ENCODE peak calls at places on chromosome X, in ten cellular contexts. One of them, this sample, is unnamed.

GRCh38 chrX:76919761-76920160 is 492.3 kb downstream of the MAGEE1 start:
- DNase-seq in CD4-positive, alpha-beta T cell: no peak
- DNase-seq in cardiac fibroblast: no peak
- DNase-seq in choroid plexus epithelial cell: no peak
- DNase-seq in endothelial cell: no peak
- DNase-seq in right atrium auricular region: no peak
- DNase-seq in ovary: no peak
- DNase-seq in Calu3: no peak
- DNase-seq in RWPE1: no peak
- DNase-seq in AG09309: no peak
- DNase-seq in this sample: no peak

GRCh38 chrX:154036513-154036912 is 16.8 kb upstream of the IRAK1 start:
- DNase-seq in CD4-positive, alpha-beta T cell: no peak
- DNase-seq in cardiac fibroblast: no peak
- DNase-seq in choroid plexus epithelial cell: no peak
- DNase-seq in endothelial cell: no peak
- DNase-seq in right atrium auricular region: no peak
- DNase-seq in ovary: no peak
- DNase-seq in Calu3: no peak
- DNase-seq in RWPE1: no peak
- DNase-seq in AG09309: no peak
- DNase-seq in this sample: no peak

GRCh38 chrX:151825927-151826471 is 86.7 kb upstream of the MAGEA4 start:
- DNase-seq in CD4-positive, alpha-beta T cell: no peak
- DNase-seq in cardiac fibroblast: peak; percentile 92
- DNase-seq in choroid plexus epithelial cell: peak; percentile 91
- DNase-seq in endothelial cell: no peak
- DNase-seq in right atrium auricular region: peak; percentile 58
- DNase-seq in ovary: no peak
- DNase-seq in Calu3: no peak
- DNase-seq in RWPE1: peak; percentile 51
- DNase-seq in AG09309: peak; percentile 91
- DNase-seq in this sample: peak; percentile 10

GRCh38 chrX:79266702-79267101 is 100.4 kb downstream of the ITM2A start:
- DNase-seq in CD4-positive, alpha-beta T cell: no peak
- DNase-seq in cardiac fibroblast: no peak
- DNase-seq in choroid plexus epithelial cell: no peak
- DNase-seq in endothelial cell: no peak
- DNase-seq in right atrium auricular region: no peak
- DNase-seq in ovary: no peak
- DNase-seq in Calu3: no peak
- DNase-seq in RWPE1: no peak
- DNase-seq in AG09309: no peak
- DNase-seq in this sample: no peak

GRCh38 chrX:69503228-69503834 is 795 bp upstream of the NALF2 start:
- DNase-seq in CD4-positive, alpha-beta T cell: no peak
- DNase-seq in cardiac fibroblast: peak; percentile 18
- DNase-seq in choroid plexus epithelial cell: no peak
- DNase-seq in endothelial cell: no peak
- DNase-seq in right atrium auricular region: no peak
- DNase-seq in ovary: no peak
- DNase-seq in Calu3: no peak
- DNase-seq in RWPE1: no peak
- DNase-seq in AG09309: no peak
- DNase-seq in this sample: no peak

GRCh38 chrX:57641338-57641737 is 38.7 kb downstream of the NLRP2B start:
- DNase-seq in CD4-positive, alpha-beta T cell: no peak
- DNase-seq in cardiac fibroblast: no peak
- DNase-seq in choroid plexus epithelial cell: no peak
- DNase-seq in endothelial cell: no peak
- DNase-seq in right atrium auricular region: no peak
- DNase-seq in ovary: no peak
- DNase-seq in Calu3: no peak
- DNase-seq in RWPE1: no peak
- DNase-seq in AG09309: no peak
- DNase-seq in this sample: no peak

GRCh38 chrX:74420194-74421035 is 878 bp upstream of the SLC16A2 start:
- DNase-seq in CD4-positive, alpha-beta T cell: peak; percentile 5
- DNase-seq in cardiac fibroblast: peak; percentile 58
- DNase-seq in choroid plexus epithelial cell: peak; percentile 38
- DNase-seq in endothelial cell: peak; percentile 39
- DNase-seq in right atrium auricular region: peak; percentile 72
- DNase-seq in ovary: peak; percentile 81
- DNase-seq in Calu3: peak; percentile 43
- DNase-seq in RWPE1: peak; percentile 42
- DNase-seq in AG09309: peak; percentile 27
- DNase-seq in this sample: no peak

GRCh38 chrX:153944140-153944799 is at the start of gene RENBP:
- DNase-seq in CD4-positive, alpha-beta T cell: peak; percentile 43
- DNase-seq in cardiac fibroblast: no peak
- DNase-seq in choroid plexus epithelial cell: no peak
- DNase-seq in endothelial cell: no peak
- DNase-seq in right atrium auricular region: no peak
- DNase-seq in ovary: no peak
- DNase-seq in Calu3: no peak
- DNase-seq in RWPE1: no peak
- DNase-seq in AG09309: no peak
- DNase-seq in this sample: no peak

GRCh38 chrX:19177710-19178109 is 55.4 kb upstream of the ADGRG2 start:
- DNase-seq in CD4-positive, alpha-beta T cell: no peak
- DNase-seq in cardiac fibroblast: no peak
- DNase-seq in choroid plexus epithelial cell: no peak
- DNase-seq in endothelial cell: no peak
- DNase-seq in right atrium auricular region: no peak
- DNase-seq in ovary: no peak
- DNase-seq in Calu3: no peak
- DNase-seq in RWPE1: no peak
- DNase-seq in AG09309: no peak
- DNase-seq in this sample: peak; percentile 67

GRCh38 chrX:148599404-148599803 is 99.0 kb downstream of the AFF2 start:
- DNase-seq in CD4-positive, alpha-beta T cell: no peak
- DNase-seq in cardiac fibroblast: no peak
- DNase-seq in choroid plexus epithelial cell: no peak
- DNase-seq in endothelial cell: no peak
- DNase-seq in right atrium auricular region: no peak
- DNase-seq in ovary: no peak
- DNase-seq in Calu3: no peak
- DNase-seq in RWPE1: no peak
- DNase-seq in AG09309: no peak
- DNase-seq in this sample: no peak

GRCh38 chrX:149950681-149951080 is 12.4 kb upstream of the EOLA2 start:
- DNase-seq in CD4-positive, alpha-beta T cell: no peak
- DNase-seq in cardiac fibroblast: peak; percentile 73
- DNase-seq in choroid plexus epithelial cell: peak; percentile 75
- DNase-seq in endothelial cell: no peak
- DNase-seq in right atrium auricular region: no peak
- DNase-seq in ovary: no peak
- DNase-seq in Calu3: peak; percentile 35
- DNase-seq in RWPE1: peak; percentile 9
- DNase-seq in AG09309: peak; percentile 10
- DNase-seq in this sample: no peak
- TF ChIP-seq CTCF in CD4-positive, alpha-beta T cell: no peak
- TF ChIP-seq CTCF in cardiac fibroblast: peak; percentile 38
- TF ChIP-seq CTCF in choroid plexus epithelial cell: peak; percentile 50
- TF ChIP-seq CTCF in endothelial cell: peak; percentile 25
- TF ChIP-seq CTCF in right atrium auricular region: peak; percentile 58
- TF ChIP-seq CTCF in ovary: no peak
- TF ChIP-seq CTCF in Calu3: peak; percentile 18
- TF ChIP-seq CTCF in RWPE1: peak; percentile 48
- TF ChIP-seq CTCF in AG09309: peak; percentile 56
- TF ChIP-seq CTCF in this sample: peak; percentile 24

DNA sequence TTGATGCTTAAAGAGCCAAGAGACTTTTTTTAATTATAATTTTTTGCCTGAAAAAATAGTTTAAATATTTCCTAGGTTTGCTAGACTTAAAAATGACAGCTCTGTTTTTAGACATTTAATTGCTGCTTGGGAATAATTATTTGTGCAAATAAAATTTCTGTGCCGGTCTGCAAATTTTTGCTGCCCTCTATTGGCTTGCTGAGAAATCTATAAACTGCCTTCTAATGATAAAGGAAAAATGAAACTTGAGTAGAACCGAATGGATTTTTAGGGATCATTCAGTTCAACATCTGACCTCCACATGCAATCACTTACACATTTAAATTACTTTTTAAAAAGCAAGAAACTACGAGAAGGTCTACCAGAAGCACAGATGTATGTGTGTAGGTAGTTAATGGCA is 434.0 kb downstream of the FAM133A start:
- DNase-seq in CD4-positive, alpha-beta T cell: no peak
- DNase-seq in cardiac fibroblast: no peak
- DNase-seq in choroid plexus epithelial cell: no peak
- DNase-seq in endothelial cell: no peak
- DNase-seq in right atrium auricular region: no peak
- DNase-seq in ovary: no peak
- DNase-seq in Calu3: no peak
- DNase-seq in RWPE1: peak; percentile 0
- DNase-seq in AG09309: no peak
- DNase-seq in this sample: no peak
- TF ChIP-seq CTCF in CD4-positive, alpha-beta T cell: no peak
- TF ChIP-seq CTCF in cardiac fibroblast: no peak
- TF ChIP-seq CTCF in choroid plexus epithelial cell: no peak
- TF ChIP-seq CTCF in endothelial cell: no peak
- TF ChIP-seq CTCF in right atrium auricular region: no peak
- TF ChIP-seq CTCF in ovary: no peak
- TF ChIP-seq CTCF in Calu3: no peak
- TF ChIP-seq CTCF in RWPE1: peak; percentile 13
- TF ChIP-seq CTCF in AG09309: peak; percentile 21
- TF ChIP-seq CTCF in this sample: no peak

DNA sequence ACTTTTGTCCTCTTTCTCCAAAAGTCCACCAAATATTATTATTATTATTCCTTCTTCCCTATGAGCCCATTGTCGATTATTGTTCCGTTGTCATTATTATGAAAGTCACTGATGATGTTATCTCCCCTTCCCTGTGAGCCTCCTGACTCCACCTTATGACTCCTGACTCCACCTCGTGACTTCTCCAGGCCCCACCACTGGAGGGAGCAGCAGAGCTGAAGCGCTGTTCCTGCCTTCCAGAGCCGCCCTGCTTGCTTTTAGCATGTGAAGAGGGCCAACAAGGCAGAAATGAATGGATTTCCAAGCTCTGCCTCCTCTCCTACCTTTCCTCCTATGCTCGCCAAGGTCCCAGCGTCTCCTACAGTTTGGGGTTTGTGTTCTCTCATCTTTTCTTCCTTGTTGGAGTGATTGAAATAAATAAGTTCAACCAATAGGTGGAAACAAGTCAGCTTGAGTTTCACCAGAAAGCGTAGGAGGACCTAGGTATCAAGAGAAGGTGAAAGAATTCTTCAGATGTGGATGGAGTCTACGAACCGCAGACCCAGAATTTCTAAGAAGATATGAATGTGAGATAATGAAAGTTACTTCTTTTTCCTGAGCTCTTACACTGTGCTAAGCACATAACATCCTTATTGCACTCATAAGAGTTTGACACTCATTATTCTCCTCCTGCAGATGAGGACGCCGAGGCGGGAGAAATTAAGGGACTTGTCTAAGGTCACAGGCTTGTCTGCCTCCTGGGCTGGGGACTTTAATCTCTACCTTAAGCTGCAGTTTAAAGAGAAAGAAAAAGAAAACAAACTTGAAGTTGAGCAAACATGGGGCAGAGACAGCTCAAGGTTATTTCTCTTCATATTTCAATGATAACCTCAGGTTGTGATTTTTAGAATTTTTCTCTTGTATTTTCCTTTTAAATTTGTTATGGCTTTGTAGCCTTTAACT is 26.1 kb downstream of the IGSF1 start:
- DNase-seq in CD4-positive, alpha-beta T cell: peak; percentile 0
- DNase-seq in cardiac fibroblast: no peak
- DNase-seq in choroid plexus epithelial cell: no peak
- DNase-seq in endothelial cell: peak; percentile 55
- DNase-seq in right atrium auricular region: no peak
- DNase-seq in ovary: no peak
- DNase-seq in Calu3: peak; percentile 58
- DNase-seq in RWPE1: no peak
- DNase-seq in AG09309: no peak
- DNase-seq in this sample: no peak
- TF ChIP-seq CTCF in CD4-positive, alpha-beta T cell: no peak
- TF ChIP-seq CTCF in cardiac fibroblast: no peak
- TF ChIP-seq CTCF in choroid plexus epithelial cell: no peak
- TF ChIP-seq CTCF in endothelial cell: no peak
- TF ChIP-seq CTCF in right atrium auricular region: no peak
- TF ChIP-seq CTCF in ovary: no peak
- TF ChIP-seq CTCF in Calu3: no peak
- TF ChIP-seq CTCF in RWPE1: no peak
- TF ChIP-seq CTCF in AG09309: peak; percentile 27
- TF ChIP-seq CTCF in this sample: peak; percentile 30

GRCh38 chrX:106037835-106038473 is 573 bp downstream of the SERPINA7 start:
- DNase-seq in CD4-positive, alpha-beta T cell: no peak
- DNase-seq in cardiac fibroblast: no peak
- DNase-seq in choroid plexus epithelial cell: no peak
- DNase-seq in endothelial cell: no peak
- DNase-seq in right atrium auricular region: no peak
- DNase-seq in ovary: no peak
- DNase-seq in Calu3: no peak
- DNase-seq in RWPE1: no peak
- DNase-seq in AG09309: no peak
- DNase-seq in this sample: no peak

GRCh38 chrX:106038625-106039024 is at the start of gene SERPINA7:
- DNase-seq in CD4-positive, alpha-beta T cell: no peak
- DNase-seq in cardiac fibroblast: no peak
- DNase-seq in choroid plexus epithelial cell: no peak
- DNase-seq in endothelial cell: no peak
- DNase-seq in right atrium auricular region: no peak
- DNase-seq in ovary: no peak
- DNase-seq in Calu3: no peak
- DNase-seq in RWPE1: no peak
- DNase-seq in AG09309: no peak
- DNase-seq in this sample: no peak

GRCh38 chrX:106039920-106040319 is 1.4 kb upstream of the SERPINA7 start:
- DNase-seq in CD4-positive, alpha-beta T cell: no peak
- DNase-seq in cardiac fibroblast: peak; percentile 2
- DNase-seq in choroid plexus epithelial cell: peak; percentile 20
- DNase-seq in endothelial cell: no peak
- DNase-seq in right atrium auricular region: no peak
- DNase-seq in ovary: no peak
- DNase-seq in Calu3: peak; percentile 1
- DNase-seq in RWPE1: peak; percentile 1
- DNase-seq in AG09309: no peak
- DNase-seq in this sample: no peak

GRCh38 chrX:106036716-106037115 is 1.8 kb downstream of the SERPINA7 start:
- DNase-seq in CD4-positive, alpha-beta T cell: no peak
- DNase-seq in cardiac fibroblast: no peak
- DNase-seq in choroid plexus epithelial cell: no peak
- DNase-seq in endothelial cell: no peak
- DNase-seq in right atrium auricular region: no peak
- DNase-seq in ovary: no peak
- DNase-seq in Calu3: no peak
- DNase-seq in RWPE1: no peak
- DNase-seq in AG09309: no peak
- DNase-seq in this sample: no peak

DNA sequence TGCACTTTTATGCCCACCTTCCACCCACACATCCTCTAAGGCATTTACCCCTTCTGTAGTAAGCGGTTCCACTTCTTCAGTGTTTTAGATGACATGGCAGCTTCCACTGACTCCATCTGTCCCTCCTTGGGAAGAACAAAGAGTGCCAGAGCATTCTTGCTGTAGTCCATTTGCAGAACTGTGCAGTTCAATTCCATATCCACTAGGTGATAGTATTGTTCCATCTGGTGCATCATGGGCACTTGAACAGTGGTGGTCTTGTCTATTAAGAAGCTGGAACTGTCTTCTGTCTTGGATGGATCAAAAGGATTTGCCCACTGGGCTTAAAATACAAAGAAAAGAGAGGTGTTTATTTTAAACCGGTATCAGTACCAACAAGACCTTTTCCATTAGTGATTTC is 3.5 kb downstream of the SERPINA7 start:
- DNase-seq in CD4-positive, alpha-beta T cell: no peak
- DNase-seq in cardiac fibroblast: no peak
- DNase-seq in choroid plexus epithelial cell: peak; percentile 30
- DNase-seq in endothelial cell: no peak
- DNase-seq in right atrium auricular region: no peak
- DNase-seq in ovary: no peak
- DNase-seq in Calu3: no peak
- DNase-seq in RWPE1: no peak
- DNase-seq in AG09309: no peak
- DNase-seq in this sample: no peak
- TF ChIP-seq CTCF in CD4-positive, alpha-beta T cell: no peak
- TF ChIP-seq CTCF in cardiac fibroblast: no peak
- TF ChIP-seq CTCF in choroid plexus epithelial cell: peak; percentile 59
- TF ChIP-seq CTCF in endothelial cell: no peak
- TF ChIP-seq CTCF in right atrium auricular region: peak; percentile 23
- TF ChIP-seq CTCF in ovary: no peak
- TF ChIP-seq CTCF in Calu3: no peak
- TF ChIP-seq CTCF in RWPE1: no peak
- TF ChIP-seq CTCF in AG09309: peak; percentile 14
- TF ChIP-seq CTCF in this sample: peak; percentile 28

This sample was measured in kidney epithelial cell.